ENCODE peak calls at places on chromosomes 16 and 17, in seven cellular contexts. One of them, this sample, is unnamed.

GRCh38 chr17:57879437-57880085 is 29.7 kb upstream of the MRPS23 start:
- DNase-seq in K562: no peak
- DNase-seq in SK-N-SH: no peak
- DNase-seq in HCT116: no peak
- DNase-seq in HepG2: peak
- DNase-seq in H1: no peak
- DNase-seq in GM12878: no peak
- DNase-seq in this sample: no peak

GRCh38 chr16:66474750-66475199 is 47.7 kb downstream of the BEAN1 start:
- DNase-seq in GM12878: peak
- DNase-seq in HepG2: no peak
- DNase-seq in K562: no peak
- DNase-seq in H1: peak
- DNase-seq in SK-N-SH: no peak
- DNase-seq in HCT116: no peak
- DNase-seq in this sample: no peak

GRCh38 chr16:2473999-2474876 is 689 bp upstream of the TBC1D24 start:
- DNase-seq in HepG2: no peak
- DNase-seq in GM12878: no peak
- DNase-seq in H1: peak
- DNase-seq in K562: peak
- DNase-seq in HCT116: no peak
- DNase-seq in SK-N-SH: peak
- DNase-seq in this sample: peak

GRCh38 chr16:14475370-14476139 is 154.5 kb downstream of the PARN start:
- DNase-seq in HepG2: peak
- DNase-seq in SK-N-SH: no peak
- DNase-seq in HCT116: no peak
- DNase-seq in GM12878: no peak
- DNase-seq in H1: no peak
- DNase-seq in K562: no peak
- DNase-seq in this sample: peak

GRCh38 chr16:68081796-68082567 is 3.2 kb upstream of the NFATC3 start:
- DNase-seq in H1: peak
- DNase-seq in SK-N-SH: no peak
- DNase-seq in K562: no peak
- DNase-seq in HepG2: no peak
- DNase-seq in HCT116: no peak
- DNase-seq in GM12878: no peak
- DNase-seq in this sample: no peak

GRCh38 chr17:561118-561517 is 153.5 kb downstream of the VPS53 start:
- DNase-seq in SK-N-SH: no peak
- DNase-seq in HCT116: no peak
- DNase-seq in HepG2: no peak
- DNase-seq in K562: no peak
- DNase-seq in GM12878: no peak
- DNase-seq in H1: no peak
- DNase-seq in this sample: no peak

GRCh38 chr16:49350265-49351103 is 23.1 kb upstream of the C16orf78 start:
- DNase-seq in HepG2: peak
- DNase-seq in K562: peak
- DNase-seq in HCT116: peak
- DNase-seq in SK-N-SH: peak
- DNase-seq in GM12878: no peak
- DNase-seq in H1: peak
- DNase-seq in this sample: peak

GRCh38 chr16:84550096-84550495 is 45.6 kb upstream of the MEAK7 start:
- DNase-seq in SK-N-SH: no peak
- DNase-seq in K562: no peak
- DNase-seq in HepG2: no peak
- DNase-seq in GM12878: no peak
- DNase-seq in HCT116: no peak
- DNase-seq in H1: no peak
- DNase-seq in this sample: no peak

GRCh38 chr17:1606352-1606985 is 22.2 kb downstream of the SLC43A2 start:
- DNase-seq in K562: no peak
- DNase-seq in HCT116: no peak
- DNase-seq in SK-N-SH: no peak
- DNase-seq in H1: no peak
- DNase-seq in HepG2: no peak
- DNase-seq in GM12878: no peak
- DNase-seq in this sample: no peak

GRCh38 chr17:18008496-18009268 is 30.3 kb downstream of the ATPAF2 start:
- DNase-seq in HCT116: no peak
- DNase-seq in SK-N-SH: peak
- DNase-seq in GM12878: no peak
- DNase-seq in HepG2: no peak
- DNase-seq in H1: no peak
- DNase-seq in K562: no peak
- DNase-seq in this sample: no peak

GRCh38 chr17:37110012-37110701 is 161.4 kb downstream of the AATF start:
- DNase-seq in HepG2: no peak
- DNase-seq in HCT116: no peak
- DNase-seq in H1: no peak
- DNase-seq in K562: no peak
- DNase-seq in SK-N-SH: peak
- DNase-seq in GM12878: no peak
- DNase-seq in this sample: no peak

GRCh38 chr17:40068917-40069750 is 6.4 kb downstream of the THRA start:
- DNase-seq in SK-N-SH: peak
- DNase-seq in K562: peak
- DNase-seq in H1: peak
- DNase-seq in HCT116: no peak
- DNase-seq in GM12878: peak
- DNase-seq in HepG2: no peak
- DNase-seq in this sample: no peak

GRCh38 chr17:55750750-55751641 is at the start of gene PCTP:
- DNase-seq in SK-N-SH: peak
- DNase-seq in H1: peak
- DNase-seq in HepG2: peak
- DNase-seq in K562: peak
- DNase-seq in HCT116: peak
- DNase-seq in GM12878: peak
- DNase-seq in this sample: peak

GRCh38 chr16:8571061-8571596 is 19.2 kb downstream of the TMEM114 start:
- DNase-seq in HCT116: no peak
- DNase-seq in H1: no peak
- DNase-seq in K562: no peak
- DNase-seq in HepG2: peak
- DNase-seq in SK-N-SH: no peak
- DNase-seq in GM12878: no peak
- DNase-seq in this sample: no peak

GRCh38 chr17:27396045-27396444 is 60.2 kb upstream of the KSR1 start:
- DNase-seq in GM12878: no peak
- DNase-seq in SK-N-SH: no peak
- DNase-seq in H1: no peak
- DNase-seq in HepG2: no peak
- DNase-seq in K562: no peak
- DNase-seq in HCT116: no peak
- DNase-seq in this sample: no peak

GRCh38 chr16:27712251-27712711 is 162.3 kb downstream of the KATNIP start:
- DNase-seq in HCT116: no peak
- DNase-seq in SK-N-SH: no peak
- DNase-seq in K562: no peak
- DNase-seq in HepG2: no peak
- DNase-seq in H1: no peak
- DNase-seq in GM12878: no peak
- DNase-seq in this sample: no peak
- TF ChIP-seq JUND in HCT116: no peak
- TF ChIP-seq JUND in SK-N-SH: no peak
- TF ChIP-seq JUND in K562: no peak
- TF ChIP-seq JUND in HepG2: no peak
- TF ChIP-seq JUND in H1: no peak
- TF ChIP-seq JUND in GM12878: no peak
- TF ChIP-seq JUND in this sample: no peak

DNA sequence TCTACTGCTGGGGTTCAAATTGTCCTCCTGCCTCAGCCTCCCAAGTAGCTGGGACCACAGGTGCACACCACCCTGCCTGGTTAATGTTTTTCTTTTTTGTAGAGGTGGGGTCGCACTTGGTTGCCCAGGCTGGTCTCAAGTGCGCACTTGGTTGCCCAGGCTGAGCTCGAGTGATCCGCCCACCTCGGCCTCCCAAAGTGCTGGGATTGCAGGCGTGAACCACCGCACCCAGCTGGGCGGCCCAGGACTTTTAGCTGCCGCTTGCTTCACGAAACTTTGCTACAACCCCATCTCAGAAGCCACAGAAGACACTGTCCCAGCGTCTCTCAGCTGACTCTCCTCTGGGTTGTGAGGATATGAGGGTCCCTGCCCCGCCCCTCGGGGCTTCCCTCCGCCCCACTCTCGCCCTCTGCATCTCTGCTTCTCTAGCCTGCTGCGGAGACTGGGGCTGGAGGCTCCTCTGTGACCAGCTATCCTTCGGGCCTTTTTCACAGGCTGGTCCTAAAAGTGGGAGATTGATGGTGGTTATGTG is 48.8 kb upstream of the CBX4 start:
- DNase-seq in HepG2: no peak
- DNase-seq in H1: no peak
- DNase-seq in SK-N-SH: no peak
- DNase-seq in GM12878: no peak
- DNase-seq in HCT116: no peak
- DNase-seq in K562: no peak
- DNase-seq in this sample: no peak
- TF ChIP-seq JUND in HepG2: no peak
- TF ChIP-seq JUND in H1: no peak
- TF ChIP-seq JUND in SK-N-SH: no peak
- TF ChIP-seq JUND in GM12878: no peak
- TF ChIP-seq JUND in HCT116: no peak
- TF ChIP-seq JUND in K562: no peak
- TF ChIP-seq JUND in this sample: no peak

GRCh38 chr17:82226809-82227628 is 1.8 kb upstream of the SLC16A3 start:
- DNase-seq in HepG2: no peak
- DNase-seq in H1: no peak
- DNase-seq in HCT116: no peak
- DNase-seq in GM12878: no peak
- DNase-seq in K562: no peak
- DNase-seq in SK-N-SH: no peak
- DNase-seq in this sample: no peak

GRCh38 chr17:82229686-82230626 is 1.1 kb downstream of the SLC16A3 start:
- DNase-seq in K562: no peak
- DNase-seq in SK-N-SH: no peak
- DNase-seq in HCT116: no peak
- DNase-seq in GM12878: no peak
- DNase-seq in H1: no peak
- DNase-seq in HepG2: peak
- DNase-seq in this sample: no peak

GRCh38 chr17:82227629-82228277 is 1.1 kb upstream of the SLC16A3 start:
- DNase-seq in K562: no peak
- DNase-seq in SK-N-SH: no peak
- DNase-seq in HepG2: no peak
- DNase-seq in H1: no peak
- DNase-seq in HCT116: no peak
- DNase-seq in GM12878: no peak
- DNase-seq in this sample: no peak

GRCh38 chr17:82228842-82229685 is at the start of gene SLC16A3:
- DNase-seq in K562: no peak
- DNase-seq in SK-N-SH: peak
- DNase-seq in HepG2: no peak
- DNase-seq in GM12878: no peak
- DNase-seq in HCT116: no peak
- DNase-seq in H1: peak
- DNase-seq in this sample: no peak

DNA sequence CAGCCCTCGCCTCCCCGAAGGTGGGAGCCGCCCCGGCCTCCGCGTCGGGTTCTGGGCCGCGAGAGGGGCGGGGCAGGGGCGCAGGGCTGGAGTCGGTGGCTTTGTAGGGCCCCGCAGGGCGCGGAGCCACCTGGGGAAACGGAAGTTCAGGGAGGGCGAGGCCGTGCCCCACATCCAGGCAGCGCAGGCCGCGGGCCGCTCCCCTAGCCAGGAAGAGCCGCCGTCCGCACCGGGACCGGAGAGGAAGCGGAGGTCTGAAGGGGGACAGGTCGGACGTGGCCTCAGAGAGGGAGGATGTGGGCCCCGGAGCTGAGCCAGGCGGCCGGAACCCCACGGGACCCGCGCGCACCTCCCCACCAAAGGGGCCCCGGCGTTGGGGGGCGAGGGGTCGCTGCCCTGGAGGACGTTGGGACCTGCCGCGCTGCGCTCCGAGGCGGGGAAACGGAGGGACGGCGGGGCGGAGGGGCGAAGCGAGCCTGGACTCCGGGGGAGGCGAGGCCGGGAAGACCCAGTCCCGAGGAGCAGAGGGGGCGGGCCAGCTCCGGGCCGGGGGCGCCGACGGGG is 482 bp upstream of the SLC16A3 start:
- DNase-seq in SK-N-SH: no peak
- DNase-seq in HepG2: no peak
- DNase-seq in K562: no peak
- DNase-seq in H1: peak
- DNase-seq in GM12878: no peak
- DNase-seq in HCT116: no peak
- DNase-seq in this sample: no peak
- TF ChIP-seq JUND in SK-N-SH: no peak
- TF ChIP-seq JUND in HepG2: no peak
- TF ChIP-seq JUND in K562: no peak
- TF ChIP-seq JUND in H1: no peak
- TF ChIP-seq JUND in GM12878: no peak
- TF ChIP-seq JUND in HCT116: no peak
- TF ChIP-seq JUND in this sample: no peak

GRCh38 chr17:19867094-19867653 is 562 bp downstream of the ULK2 start:
- DNase-seq in SK-N-SH: peak
- DNase-seq in GM12878: no peak
- DNase-seq in HepG2: peak
- DNase-seq in H1: peak
- DNase-seq in HCT116: peak
- DNase-seq in K562: no peak
- DNase-seq in this sample: peak
- TF ChIP-seq JUND in SK-N-SH: no peak
- TF ChIP-seq JUND in GM12878: no peak
- TF ChIP-seq JUND in HepG2: no peak
- TF ChIP-seq JUND in H1: no peak
- TF ChIP-seq JUND in HCT116: no peak
- TF ChIP-seq JUND in K562: no peak
- TF ChIP-seq JUND in this sample: no peak

DNA sequence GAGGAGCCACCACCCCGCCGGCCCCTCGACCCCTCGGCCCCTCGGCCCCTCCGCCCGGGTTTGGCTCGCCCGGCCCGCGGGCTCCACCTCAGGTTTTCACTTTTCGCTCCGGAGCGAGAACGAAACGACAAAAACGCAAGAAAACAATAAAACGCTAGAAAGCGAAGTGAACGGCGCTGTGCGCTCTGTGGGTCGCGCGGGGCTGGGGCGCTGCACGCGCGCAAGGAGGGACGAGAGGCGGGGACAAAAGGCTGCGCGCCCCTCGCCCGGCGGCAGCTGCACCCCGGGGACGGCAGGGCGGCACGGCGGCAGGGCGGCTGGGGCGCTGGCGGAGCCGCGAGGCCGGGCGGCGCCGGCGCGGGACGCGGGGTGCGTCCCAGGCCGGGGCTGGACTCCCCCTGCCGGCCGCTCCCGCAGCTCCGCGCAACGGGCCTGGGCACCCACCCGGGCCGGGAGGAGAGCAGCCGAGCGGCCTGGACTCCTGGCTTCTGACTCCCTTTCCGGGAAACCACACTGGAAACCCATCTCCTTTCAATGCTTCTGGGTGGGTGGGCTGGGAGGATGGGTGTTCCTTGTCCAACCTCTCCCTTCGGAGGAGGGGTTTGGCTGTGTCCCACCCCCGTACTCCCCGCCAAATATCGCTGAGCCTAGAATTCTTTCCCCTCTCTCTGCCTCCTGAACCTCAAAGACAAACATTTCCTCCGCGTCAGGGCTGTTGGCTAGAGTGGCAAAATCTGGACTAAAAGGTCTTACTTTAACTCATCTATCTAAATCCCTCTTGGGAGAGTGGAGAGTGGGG is 9.9 kb downstream of the TBX2 start:
- DNase-seq in SK-N-SH: peak
- DNase-seq in K562: peak
- DNase-seq in GM12878: no peak
- DNase-seq in HCT116: peak
- DNase-seq in HepG2: no peak
- DNase-seq in H1: peak
- DNase-seq in this sample: peak
- TF ChIP-seq JUND in SK-N-SH: no peak
- TF ChIP-seq JUND in K562: no peak
- TF ChIP-seq JUND in GM12878: no peak
- TF ChIP-seq JUND in HCT116: no peak
- TF ChIP-seq JUND in HepG2: no peak
- TF ChIP-seq JUND in H1: no peak
- TF ChIP-seq JUND in this sample: no peak